ENCODE peak calls at places on chromosomes 11 and 22, in seven cellular contexts. One of them, this sample, is unnamed.

GRCh38 chr11:50102916-50103315 is 70.2 kb downstream of the OR4C45 start:
- DNase-seq in WTC11: no peak
- DNase-seq in fibroblast of lung: no peak
- DNase-seq in astrocyte of the cerebellum: no peak
- DNase-seq in fibroblast of mammary gland: no peak
- DNase-seq in body of pancreas: no peak
- DNase-seq in progenitor cell of endocrine pancreas: no peak
- DNase-seq in this sample: no peak

GRCh38 chr11:69890476-69890875 is 71.3 kb upstream of the FGF3 start:
- DNase-seq in WTC11: no peak
- DNase-seq in fibroblast of lung: no peak
- DNase-seq in astrocyte of the cerebellum: no peak
- DNase-seq in fibroblast of mammary gland: no peak
- DNase-seq in body of pancreas: no peak
- DNase-seq in progenitor cell of endocrine pancreas: no peak
- DNase-seq in this sample: no peak

GRCh38 chr22:48918585-48919186 is 909.0 kb downstream of the BRD1 start:
- DNase-seq in WTC11: no peak
- DNase-seq in fibroblast of lung: no peak
- DNase-seq in astrocyte of the cerebellum: no peak
- DNase-seq in fibroblast of mammary gland: no peak
- DNase-seq in body of pancreas: no peak
- DNase-seq in progenitor cell of endocrine pancreas: no peak
- DNase-seq in this sample: no peak

GRCh38 chr11:61922539-61922938 is 5.2 kb upstream of the RAB3IL1 start:
- DNase-seq in WTC11: no peak
- DNase-seq in fibroblast of lung: peak
- DNase-seq in astrocyte of the cerebellum: no peak
- DNase-seq in fibroblast of mammary gland: peak
- DNase-seq in body of pancreas: peak
- DNase-seq in progenitor cell of endocrine pancreas: peak
- DNase-seq in this sample: peak

GRCh38 chr11:19864141-19865120 is 151.8 kb downstream of the NAV2 start:
- DNase-seq in WTC11: no peak
- DNase-seq in fibroblast of lung: no peak
- DNase-seq in astrocyte of the cerebellum: no peak
- DNase-seq in fibroblast of mammary gland: no peak
- DNase-seq in body of pancreas: no peak
- DNase-seq in progenitor cell of endocrine pancreas: no peak
- DNase-seq in this sample: no peak

GRCh38 chr11:28144808-28145207 is 36.6 kb downstream of the METTL15 start:
- DNase-seq in WTC11: no peak
- DNase-seq in fibroblast of lung: peak
- DNase-seq in astrocyte of the cerebellum: peak
- DNase-seq in fibroblast of mammary gland: peak
- DNase-seq in body of pancreas: no peak
- DNase-seq in progenitor cell of endocrine pancreas: no peak
- DNase-seq in this sample: peak

GRCh38 chr22:23121026-23121823 is 20.6 kb downstream of the RSPH14 start:
- DNase-seq in WTC11: no peak
- DNase-seq in fibroblast of lung: no peak
- DNase-seq in astrocyte of the cerebellum: no peak
- DNase-seq in fibroblast of mammary gland: peak
- DNase-seq in body of pancreas: no peak
- DNase-seq in progenitor cell of endocrine pancreas: no peak
- DNase-seq in this sample: no peak

GRCh38 chr22:28027453-28028448 is 108.7 kb upstream of the PITPNB start:
- DNase-seq in WTC11: no peak
- DNase-seq in fibroblast of lung: peak
- DNase-seq in astrocyte of the cerebellum: peak
- DNase-seq in fibroblast of mammary gland: no peak
- DNase-seq in body of pancreas: no peak
- DNase-seq in progenitor cell of endocrine pancreas: no peak
- DNase-seq in this sample: no peak

GRCh38 chr11:119489087-119489486 is 66.1 kb upstream of the THY1 start:
- DNase-seq in WTC11: peak
- DNase-seq in fibroblast of lung: no peak
- DNase-seq in astrocyte of the cerebellum: no peak
- DNase-seq in fibroblast of mammary gland: no peak
- DNase-seq in body of pancreas: no peak
- DNase-seq in progenitor cell of endocrine pancreas: no peak
- DNase-seq in this sample: no peak

GRCh38 chr11:81888391-81888790 is 845.3 kb downstream of the FAM181B start:
- DNase-seq in WTC11: no peak
- DNase-seq in fibroblast of lung: peak
- DNase-seq in astrocyte of the cerebellum: no peak
- DNase-seq in fibroblast of mammary gland: peak
- DNase-seq in body of pancreas: no peak
- DNase-seq in progenitor cell of endocrine pancreas: no peak
- DNase-seq in this sample: no peak

GRCh38 chr11:128890543-128891409 is at the start of gene KCNJ5:
- DNase-seq in WTC11: peak
- DNase-seq in fibroblast of lung: no peak
- DNase-seq in astrocyte of the cerebellum: no peak
- DNase-seq in fibroblast of mammary gland: no peak
- DNase-seq in body of pancreas: peak
- DNase-seq in progenitor cell of endocrine pancreas: no peak
- DNase-seq in this sample: peak

GRCh38 chr22:50567721-50568252 is 5.1 kb upstream of the SYCE3 start:
- DNase-seq in WTC11: no peak
- DNase-seq in fibroblast of lung: no peak
- DNase-seq in astrocyte of the cerebellum: no peak
- DNase-seq in fibroblast of mammary gland: no peak
- DNase-seq in body of pancreas: no peak
- DNase-seq in progenitor cell of endocrine pancreas: no peak
- DNase-seq in this sample: no peak

GRCh38 chr11:86099727-86100320 is 30.9 kb upstream of the PICALM start:
- DNase-seq in WTC11: no peak
- DNase-seq in fibroblast of lung: no peak
- DNase-seq in astrocyte of the cerebellum: no peak
- DNase-seq in fibroblast of mammary gland: peak
- DNase-seq in body of pancreas: no peak
- DNase-seq in progenitor cell of endocrine pancreas: no peak
- DNase-seq in this sample: no peak

GRCh38 chr11:88555829-88556202 is 218.3 kb upstream of the CTSC start:
- DNase-seq in WTC11: no peak
- DNase-seq in fibroblast of lung: peak
- DNase-seq in astrocyte of the cerebellum: peak
- DNase-seq in fibroblast of mammary gland: peak
- DNase-seq in body of pancreas: no peak
- DNase-seq in progenitor cell of endocrine pancreas: no peak
- DNase-seq in this sample: no peak

GRCh38 chr11:103228807-103229206 is 119.6 kb downstream of the DYNC2H1 start:
- DNase-seq in WTC11: peak
- DNase-seq in fibroblast of lung: no peak
- DNase-seq in astrocyte of the cerebellum: no peak
- DNase-seq in fibroblast of mammary gland: peak
- DNase-seq in body of pancreas: no peak
- DNase-seq in progenitor cell of endocrine pancreas: no peak
- DNase-seq in this sample: no peak

DNA sequence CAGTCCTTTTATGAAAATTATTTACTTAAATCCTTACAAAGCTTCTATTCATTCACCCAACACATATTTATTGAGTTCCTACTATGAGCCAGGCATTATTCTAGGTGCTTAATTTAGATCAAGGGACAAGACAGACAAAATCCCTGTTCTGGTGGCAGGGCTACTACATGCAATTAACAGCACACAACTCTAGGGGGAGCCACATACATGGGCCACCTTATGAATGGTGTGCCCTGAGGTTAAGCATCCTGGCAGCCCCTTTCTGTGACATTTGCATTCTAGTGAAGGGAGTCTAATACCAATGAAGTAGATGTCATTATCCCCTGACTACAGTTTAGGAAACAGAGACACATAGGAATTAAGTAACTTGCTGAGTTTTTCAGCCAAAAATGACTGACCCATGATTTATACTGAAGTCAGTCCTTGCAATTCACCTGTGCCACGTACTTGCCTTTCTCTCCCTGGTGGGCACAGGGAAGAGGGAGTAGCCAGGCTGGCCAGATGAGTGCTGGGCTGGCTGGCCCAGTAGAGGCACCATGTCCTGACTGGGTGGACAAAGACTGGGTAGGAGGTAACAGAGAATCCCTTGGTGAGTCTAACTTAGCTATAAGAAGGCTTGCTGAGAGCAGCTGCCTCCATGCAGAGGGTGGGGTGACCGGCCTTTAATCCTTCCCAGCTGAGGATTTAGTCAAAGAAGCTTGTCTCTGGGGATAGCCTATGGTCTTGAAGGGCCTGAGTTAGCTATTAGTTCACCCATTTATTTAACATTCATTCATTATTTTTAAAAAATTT is 52.0 kb upstream of the ELF5 start:
- DNase-seq in WTC11: peak
- DNase-seq in fibroblast of lung: no peak
- DNase-seq in astrocyte of the cerebellum: no peak
- DNase-seq in fibroblast of mammary gland: no peak
- DNase-seq in body of pancreas: no peak
- DNase-seq in progenitor cell of endocrine pancreas: no peak
- DNase-seq in this sample: peak
- TF ChIP-seq CTCF in WTC11: peak
- TF ChIP-seq CTCF in fibroblast of lung: peak
- TF ChIP-seq CTCF in astrocyte of the cerebellum: peak
- TF ChIP-seq CTCF in fibroblast of mammary gland: peak
- TF ChIP-seq CTCF in body of pancreas: no peak
- TF ChIP-seq CTCF in progenitor cell of endocrine pancreas: peak
- TF ChIP-seq CTCF in this sample: peak

GRCh38 chr22:29231971-29232959 is 26.6 kb downstream of the EMID1 start:
- DNase-seq in WTC11: no peak
- DNase-seq in fibroblast of lung: peak
- DNase-seq in astrocyte of the cerebellum: no peak
- DNase-seq in fibroblast of mammary gland: no peak
- DNase-seq in body of pancreas: peak
- DNase-seq in progenitor cell of endocrine pancreas: no peak
- DNase-seq in this sample: no peak

GRCh38 chr22:29230916-29231875 is 25.5 kb downstream of the EMID1 start:
- DNase-seq in WTC11: no peak
- DNase-seq in fibroblast of lung: no peak
- DNase-seq in astrocyte of the cerebellum: no peak
- DNase-seq in fibroblast of mammary gland: no peak
- DNase-seq in body of pancreas: no peak
- DNase-seq in progenitor cell of endocrine pancreas: no peak
- DNase-seq in this sample: no peak

DNA sequence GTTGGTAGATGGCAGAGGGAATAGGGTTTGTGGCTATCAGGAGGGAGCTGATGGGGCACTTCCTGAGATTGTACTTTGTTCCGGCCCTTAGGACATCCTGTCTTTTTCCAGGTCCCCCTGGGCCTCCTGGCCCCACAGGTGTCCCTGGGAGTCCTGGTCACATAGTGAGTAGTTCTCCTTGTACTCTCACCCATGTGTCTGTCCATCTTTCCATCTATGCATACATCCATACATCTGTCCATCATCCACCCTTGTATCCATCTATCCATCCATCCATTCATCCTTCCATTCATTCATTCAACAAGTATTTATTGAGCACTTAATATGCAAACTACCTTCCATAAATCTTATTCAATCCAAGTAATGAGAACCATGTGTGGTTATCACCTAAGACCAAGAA is 27.8 kb downstream of the EMID1 start:
- DNase-seq in WTC11: no peak
- DNase-seq in fibroblast of lung: no peak
- DNase-seq in astrocyte of the cerebellum: no peak
- DNase-seq in fibroblast of mammary gland: no peak
- DNase-seq in body of pancreas: no peak
- DNase-seq in progenitor cell of endocrine pancreas: no peak
- DNase-seq in this sample: no peak
- TF ChIP-seq CTCF in WTC11: no peak
- TF ChIP-seq CTCF in fibroblast of lung: no peak
- TF ChIP-seq CTCF in astrocyte of the cerebellum: no peak
- TF ChIP-seq CTCF in fibroblast of mammary gland: no peak
- TF ChIP-seq CTCF in body of pancreas: no peak
- TF ChIP-seq CTCF in progenitor cell of endocrine pancreas: no peak
- TF ChIP-seq CTCF in this sample: no peak

GRCh38 chr11:14358729-14359439 is at the start of gene RRAS2:
- DNase-seq in WTC11: peak
- DNase-seq in fibroblast of lung: peak
- DNase-seq in astrocyte of the cerebellum: peak
- DNase-seq in fibroblast of mammary gland: peak
- DNase-seq in body of pancreas: peak
- DNase-seq in progenitor cell of endocrine pancreas: peak
- DNase-seq in this sample: peak
- TF ChIP-seq CTCF in WTC11: no peak
- TF ChIP-seq CTCF in fibroblast of lung: no peak
- TF ChIP-seq CTCF in astrocyte of the cerebellum: no peak
- TF ChIP-seq CTCF in fibroblast of mammary gland: no peak
- TF ChIP-seq CTCF in body of pancreas: no peak
- TF ChIP-seq CTCF in progenitor cell of endocrine pancreas: peak
- TF ChIP-seq CTCF in this sample: no peak

GRCh38 chr11:114257621-114258558 is 38.3 kb upstream of the NNMT start:
- DNase-seq in WTC11: peak
- DNase-seq in fibroblast of lung: peak
- DNase-seq in astrocyte of the cerebellum: no peak
- DNase-seq in fibroblast of mammary gland: peak
- DNase-seq in body of pancreas: peak
- DNase-seq in progenitor cell of endocrine pancreas: peak
- DNase-seq in this sample: no peak
- TF ChIP-seq CTCF in WTC11: no peak
- TF ChIP-seq CTCF in fibroblast of lung: no peak
- TF ChIP-seq CTCF in astrocyte of the cerebellum: peak
- TF ChIP-seq CTCF in fibroblast of mammary gland: peak
- TF ChIP-seq CTCF in body of pancreas: no peak
- TF ChIP-seq CTCF in progenitor cell of endocrine pancreas: peak
- TF ChIP-seq CTCF in this sample: no peak

GRCh38 chr11:46321757-46322156 is 25.5 kb upstream of the DGKZ start:
- DNase-seq in WTC11: no peak
- DNase-seq in fibroblast of lung: peak
- DNase-seq in astrocyte of the cerebellum: no peak
- DNase-seq in fibroblast of mammary gland: peak
- DNase-seq in body of pancreas: no peak
- DNase-seq in progenitor cell of endocrine pancreas: no peak
- DNase-seq in this sample: no peak

GRCh38 chr11:46327829-46328228 is 19.4 kb upstream of the DGKZ start:
- DNase-seq in WTC11: no peak
- DNase-seq in fibroblast of lung: no peak
- DNase-seq in astrocyte of the cerebellum: no peak
- DNase-seq in fibroblast of mammary gland: no peak
- DNase-seq in body of pancreas: no peak
- DNase-seq in progenitor cell of endocrine pancreas: no peak
- DNase-seq in this sample: no peak

GRCh38 chr11:46319074-46319453 is 28.2 kb upstream of the DGKZ start:
- DNase-seq in WTC11: no peak
- DNase-seq in fibroblast of lung: no peak
- DNase-seq in astrocyte of the cerebellum: no peak
- DNase-seq in fibroblast of mammary gland: no peak
- DNase-seq in body of pancreas: no peak
- DNase-seq in progenitor cell of endocrine pancreas: no peak
- DNase-seq in this sample: no peak

GRCh38 chr11:46326813-46327416 is 20.3 kb upstream of the DGKZ start:
- DNase-seq in WTC11: no peak
- DNase-seq in fibroblast of lung: no peak
- DNase-seq in astrocyte of the cerebellum: no peak
- DNase-seq in fibroblast of mammary gland: no peak
- DNase-seq in body of pancreas: no peak
- DNase-seq in progenitor cell of endocrine pancreas: no peak
- DNase-seq in this sample: no peak

GRCh38 chr11:46322759-46323158 is 24.5 kb upstream of the DGKZ start:
- DNase-seq in WTC11: peak
- DNase-seq in fibroblast of lung: peak
- DNase-seq in astrocyte of the cerebellum: no peak
- DNase-seq in fibroblast of mammary gland: peak
- DNase-seq in body of pancreas: no peak
- DNase-seq in progenitor cell of endocrine pancreas: no peak
- DNase-seq in this sample: peak
- TF ChIP-seq CTCF in WTC11: peak
- TF ChIP-seq CTCF in fibroblast of lung: peak
- TF ChIP-seq CTCF in astrocyte of the cerebellum: peak
- TF ChIP-seq CTCF in fibroblast of mammary gland: peak
- TF ChIP-seq CTCF in body of pancreas: peak
- TF ChIP-seq CTCF in progenitor cell of endocrine pancreas: peak
- TF ChIP-seq CTCF in this sample: peak

GRCh38 chr11:67545280-67545679 is 22.0 kb upstream of the CABP2 start:
- DNase-seq in WTC11: peak
- DNase-seq in fibroblast of lung: no peak
- DNase-seq in astrocyte of the cerebellum: no peak
- DNase-seq in fibroblast of mammary gland: no peak
- DNase-seq in body of pancreas: peak
- DNase-seq in progenitor cell of endocrine pancreas: no peak
- DNase-seq in this sample: peak
- TF ChIP-seq CTCF in WTC11: no peak
- TF ChIP-seq CTCF in fibroblast of lung: no peak
- TF ChIP-seq CTCF in astrocyte of the cerebellum: no peak
- TF ChIP-seq CTCF in fibroblast of mammary gland: no peak
- TF ChIP-seq CTCF in body of pancreas: no peak
- TF ChIP-seq CTCF in progenitor cell of endocrine pancreas: no peak
- TF ChIP-seq CTCF in this sample: no peak

This sample was measured in A673.